ENCODE peak calls at places on chromosome 10, in six cellular contexts. P is body of pancreas, I is IMR-90, D is HCT116, Z is heart left ventricle, R is pancreas. Q is an unnamed sample.

GRCh38 chr10:23892296-23892695 is 316.6 kb upstream of the KIAA1217 start:
- DNase-seq in P (no peak), I (no peak), D (no peak), Z (no peak), R (no peak), Q (no peak)

GRCh38 chr10:35545878-35546631 is 59.1 kb upstream of the GJD4 start:
- DNase-seq in P (no peak), I (peak), D (no peak), Z (no peak), R (no peak), Q (no peak)

GRCh38 chr10:67884313-67884841 is at the start of gene SIRT1:
- DNase-seq in P (peak), I (peak), D (peak), Z (peak), R (peak), Q (peak)

GRCh38 chr10:7464703-7465102 is 53.9 kb upstream of the SFMBT2 start:
- DNase-seq in P (no peak), I (no peak), D (no peak), Z (no peak), R (no peak), Q (no peak)

GRCh38 chr10:72097448-72098300 is 9.3 kb upstream of the SPOCK2 start:
- DNase-seq in P (peak), I (peak), D (peak), Z (peak), R (peak), Q (peak)

GRCh38 chr10:5574642-5575131 is 49.9 kb downstream of the CALML3 start:
- DNase-seq in P (no peak), I (no peak), D (no peak), Z (no peak), R (no peak), Q (peak)

GRCh38 chr10:63286340-63286739 is 153.2 kb downstream of the NRBF2 start:
- DNase-seq in P (no peak), I (peak), D (no peak), Z (no peak), R (no peak), Q (no peak)

GRCh38 chr10:127679642-127680255 is 57.2 kb upstream of the FOXI2 start:
- DNase-seq in P (no peak), I (no peak), D (peak), Z (no peak), R (no peak), Q (no peak)

GRCh38 chr10:62047240-62047897 is 145.9 kb downstream of the ARID5B start:
- DNase-seq in P (no peak), I (peak), D (no peak), Z (no peak), R (no peak), Q (no peak)

GRCh38 chr10:97937054-97937453 is 87.4 kb downstream of the GOLGA7B start:
- DNase-seq in P (no peak), I (no peak), D (no peak), Z (no peak), R (no peak), Q (no peak)

GRCh38 chr10:2839081-2839725 is 228.1 kb upstream of the PFKP start:
- DNase-seq in P (peak), I (peak), D (no peak), Z (no peak), R (no peak), Q (peak)

GRCh38 chr10:86523348-86523747 is 1.8 kb upstream of the WAPL start:
- DNase-seq in P (no peak), I (peak), D (peak), Z (no peak), R (no peak), Q (no peak)

GRCh38 chr10:88473989-88474883 is 108.9 kb downstream of the RNLS start:
- DNase-seq in P (peak), I (no peak), D (peak), Z (no peak), R (peak), Q (no peak)

GRCh38 chr10:79070611-79071534 is 2.1 kb downstream of the ZMIZ1 start:
- DNase-seq in P (peak), I (peak), D (no peak), Z (peak), R (peak), Q (peak)

GRCh38 chr10:119608316-119609155 is 11.8 kb upstream of the TIAL1 start:
- DNase-seq in P (peak), I (peak), D (peak), Z (peak), R (peak), Q (peak)

GRCh38 chr10:50394832-50395231 is 143.5 kb upstream of the ASAH2 start:
- DNase-seq in P (no peak), I (no peak), D (no peak), Z (no peak), R (no peak), Q (no peak)

GRCh38 chr10:94006591-94007550 is 13.1 kb downstream of the PLCE1 start:
- DNase-seq in P (peak), I (peak), D (no peak), Z (no peak), R (peak), Q (no peak)

GRCh38 chr10:71600856-71601255 is 118.7 kb downstream of the C10orf105 start:
- DNase-seq in P (no peak), I (peak), D (no peak), Z (no peak), R (no peak), Q (no peak)

GRCh38 chr10:132027423-132027983 is 38.2 kb upstream of the JAKMIP3 start:
- DNase-seq in P (no peak), I (peak), D (no peak), Z (no peak), R (no peak), Q (no peak)

GRCh38 chr10:47035447-47036337 is 124.5 kb downstream of the PTPN20 start:
- DNase-seq in P (peak), I (no peak), D (no peak), Z (peak), R (no peak), Q (no peak)

GRCh38 chr10:71472912-71473311 is 76.2 kb downstream of the CDH23 start:
- DNase-seq in P (no peak), I (no peak), D (no peak), Z (no peak), R (no peak), Q (no peak)

GRCh38 chr10:128693493-128694132 is 567.4 kb upstream of the MKI67 start:
- DNase-seq in P (no peak), I (no peak), D (no peak), Z (no peak), R (no peak), Q (no peak)

GRCh38 chr10:108574233-108574632 is 1349.1 kb downstream of the XPNPEP1 start:
- DNase-seq in P (no peak), I (no peak), D (no peak), Z (no peak), R (no peak), Q (no peak)

GRCh38 chr10:5447611-5448071 is 35.3 kb downstream of the NET1 start:
- DNase-seq in P (no peak), I (peak), D (no peak), Z (no peak), R (no peak), Q (no peak)

GRCh38 chr10:29295813-29296212 is 6.9 kb downstream of the LYZL1 start:
- DNase-seq in P (no peak), I (no peak), D (no peak), Z (no peak), R (no peak), Q (no peak)

GRCh38 chr10:52818019-52818418 is 45.4 kb upstream of the MBL2 start:
- DNase-seq in P (no peak), I (peak), D (peak), Z (no peak), R (no peak), Q (no peak)

GRCh38 chr10:92238586-92239098 is 52.2 kb downstream of the CPEB3 start:
- DNase-seq in P (peak), I (peak), D (no peak), Z (peak), R (peak), Q (no peak)

GRCh38 chr10:71802715-71803488 is 29.6 kb upstream of the VSIR start:
- DNase-seq in P (no peak), I (no peak), D (no peak), Z (no peak), R (no peak), Q (no peak)

GRCh38 chr10:28818645-28819036 is 141.3 kb downstream of the BAMBI start:
- DNase-seq in P (no peak), I (no peak), D (no peak), Z (no peak), R (no peak), Q (no peak)

GRCh38 chr10:128070161-128070560 is 56.1 kb downstream of the MKI67 start:
- DNase-seq in P (no peak), I (no peak), D (no peak), Z (no peak), R (no peak), Q (no peak)

GRCh38 chr10:70137135-70137534 is 4.5 kb upstream of the AIFM2 start:
- DNase-seq in P (no peak), I (no peak), D (no peak), Z (no peak), R (no peak), Q (no peak)

GRCh38 chr10:62818426-62819011 is 2.4 kb upstream of the EGR2 start:
- DNase-seq in P (peak), I (no peak), D (no peak), Z (peak), R (peak), Q (peak)

GRCh38 chr10:8752146-8752843 is 697.8 kb downstream of the GATA3 start:
- DNase-seq in P (no peak), I (no peak), D (no peak), Z (no peak), R (no peak), Q (no peak)

GRCh38 chr10:122441961-122442360 is 12.5 kb upstream of the ARMS2 start:
- DNase-seq in P (no peak), I (peak), D (no peak), Z (no peak), R (no peak), Q (no peak)

GRCh38 chr10:31318382-31318853 is 598 bp upstream of the ZEB1 start:
- DNase-seq in P (peak), I (peak), D (peak), Z (peak), R (peak), Q (peak)

GRCh38 chr10:1957057-1957456 is 219.7 kb upstream of the ADARB2 start:
- DNase-seq in P (no peak), I (no peak), D (no peak), Z (no peak), R (no peak), Q (no peak)

DNA sequence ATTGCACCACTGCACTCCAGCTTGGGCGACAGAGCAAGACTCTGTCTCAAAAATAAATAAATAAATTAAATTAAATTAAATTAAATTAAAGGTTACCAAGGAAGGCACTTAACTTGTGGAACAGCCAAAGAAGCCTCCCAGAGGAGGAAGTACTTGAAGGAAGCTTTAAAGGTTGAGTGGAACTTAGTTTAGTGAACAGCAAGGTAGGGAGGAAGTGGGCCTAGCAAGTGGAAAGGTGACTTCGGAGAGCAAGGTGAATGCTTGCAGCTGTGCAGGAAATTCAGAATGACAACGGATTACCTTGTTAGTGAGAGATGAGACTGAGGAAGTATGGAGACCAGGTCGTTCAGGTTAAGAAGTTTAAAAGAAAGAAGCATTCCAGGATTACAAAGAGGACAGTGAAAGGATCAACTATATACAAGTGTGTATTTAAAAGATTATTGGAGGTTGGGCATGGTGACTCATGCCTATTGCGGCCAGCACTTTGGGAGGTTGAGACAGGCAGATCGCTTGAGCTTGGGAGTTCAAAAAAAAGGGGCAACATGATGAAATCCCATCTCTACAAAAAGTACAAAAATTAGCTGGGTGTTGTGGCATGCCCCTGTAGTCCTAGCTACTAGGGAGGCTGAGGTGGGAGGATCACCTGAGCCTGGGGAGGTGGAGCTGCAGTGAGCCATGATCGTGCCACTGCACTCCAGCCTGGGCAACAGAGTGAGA is 12.8 kb upstream of the RPEL1 start:
- DNase-seq in P (no peak), I (peak), D (peak), Z (no peak), R (no peak), Q (no peak)
- H3K27ac ChIP-seq in P (no peak), I (peak), D (peak), Z (no peak), R (no peak), Q (no peak)

GRCh38 chr10:96646774-96647173 is 60.0 kb upstream of the TM9SF3 start:
- DNase-seq in P (no peak), I (no peak), D (no peak), Z (no peak), R (no peak), Q (no peak)

GRCh38 chr10:96647466-96647865 is 60.7 kb upstream of the TM9SF3 start:
- DNase-seq in P (no peak), I (no peak), D (no peak), Z (no peak), R (no peak), Q (no peak)

GRCh38 chr10:96651998-96652431 is 65.2 kb upstream of the TM9SF3 start:
- DNase-seq in P (no peak), I (no peak), D (no peak), Z (no peak), R (no peak), Q (no peak)

GRCh38 chr10:96648297-96648696 is 61.5 kb upstream of the TM9SF3 start:
- DNase-seq in P (no peak), I (no peak), D (no peak), Z (no peak), R (no peak), Q (no peak)

DNA sequence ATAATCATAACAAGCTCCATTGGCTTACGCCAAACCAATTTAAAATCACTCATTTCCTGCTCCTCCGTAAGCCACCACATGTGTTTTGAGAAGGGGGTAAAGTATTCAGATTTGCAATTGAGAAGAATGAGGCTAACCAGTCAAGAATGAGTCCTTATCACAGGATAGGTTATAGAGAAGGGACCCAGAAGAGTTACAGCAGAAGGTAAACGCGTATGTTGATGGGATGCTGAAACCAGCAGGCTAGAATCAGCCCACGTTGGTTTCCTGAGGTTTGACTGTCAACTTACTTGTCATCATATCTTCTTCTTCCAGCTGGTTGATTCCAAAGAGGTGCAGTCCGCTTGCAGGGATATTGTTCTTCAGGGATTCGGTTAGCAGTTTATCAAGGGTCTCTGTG is 64.1 kb upstream of the TM9SF3 start:
- DNase-seq in P (no peak), I (no peak), D (no peak), Z (no peak), R (no peak), Q (no peak)
- H3K4me3 ChIP-seq in P (no peak), I (no peak), D (no peak), Z (no peak), R (no peak), Q (no peak)

GRCh38 chr10:112140110-112140755 is 43.3 kb downstream of the GPAM start:
- DNase-seq in P (peak), I (peak), D (peak), Z (peak), R (peak), Q (peak)

GRCh38 chr10:112135604-112136003 is 48.0 kb downstream of the GPAM start:
- DNase-seq in P (no peak), I (no peak), D (no peak), Z (no peak), R (no peak), Q (no peak)

GRCh38 chr10:112139176-112139575 is 44.4 kb downstream of the GPAM start:
- DNase-seq in P (no peak), I (no peak), D (no peak), Z (no peak), R (no peak), Q (no peak)

GRCh38 chr10:112137381-112137987 is 46.1 kb downstream of the GPAM start:
- DNase-seq in P (peak), I (peak), D (peak), Z (peak), R (peak), Q (peak)

GRCh38 chr10:112136816-112137215 is 46.7 kb downstream of the GPAM start:
- DNase-seq in P (no peak), I (no peak), D (no peak), Z (no peak), R (no peak), Q (no peak)
- H3K27ac ChIP-seq in P (no peak), I (no peak), D (no peak), Z (no peak), R (no peak), Q (no peak)

DNA sequence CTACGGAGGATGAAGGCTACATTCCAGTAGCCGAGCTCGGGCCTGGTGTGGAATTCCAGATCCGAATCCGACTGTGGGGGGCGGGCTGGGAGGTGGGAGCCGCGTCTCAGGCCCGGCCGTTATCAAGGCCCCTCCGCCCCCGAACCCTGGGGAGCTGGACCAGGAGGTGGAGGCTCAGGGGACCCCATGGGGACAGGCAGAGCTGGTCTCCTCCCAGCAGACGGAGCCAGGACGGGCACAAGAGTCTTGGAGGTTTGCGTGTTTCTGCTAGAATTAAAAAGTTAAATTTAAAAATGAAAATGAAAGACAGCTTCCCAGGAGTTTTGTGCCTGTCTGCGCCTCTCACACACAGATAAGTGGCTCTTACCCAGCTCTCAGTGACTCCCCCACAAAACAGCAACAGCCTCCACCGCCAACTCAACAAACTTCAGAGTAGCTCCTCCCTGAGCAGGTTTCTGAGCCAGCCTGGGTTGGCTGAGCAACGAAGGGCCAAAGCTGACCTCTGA is 5.1 kb upstream of the UTF1 start:
- DNase-seq in P (no peak), I (no peak), D (no peak), Z (no peak), R (no peak), Q (no peak)
- H3K4me3 ChIP-seq in P (no peak), I (no peak), D (no peak), Z (no peak), R (no peak), Q (no peak)

DNA sequence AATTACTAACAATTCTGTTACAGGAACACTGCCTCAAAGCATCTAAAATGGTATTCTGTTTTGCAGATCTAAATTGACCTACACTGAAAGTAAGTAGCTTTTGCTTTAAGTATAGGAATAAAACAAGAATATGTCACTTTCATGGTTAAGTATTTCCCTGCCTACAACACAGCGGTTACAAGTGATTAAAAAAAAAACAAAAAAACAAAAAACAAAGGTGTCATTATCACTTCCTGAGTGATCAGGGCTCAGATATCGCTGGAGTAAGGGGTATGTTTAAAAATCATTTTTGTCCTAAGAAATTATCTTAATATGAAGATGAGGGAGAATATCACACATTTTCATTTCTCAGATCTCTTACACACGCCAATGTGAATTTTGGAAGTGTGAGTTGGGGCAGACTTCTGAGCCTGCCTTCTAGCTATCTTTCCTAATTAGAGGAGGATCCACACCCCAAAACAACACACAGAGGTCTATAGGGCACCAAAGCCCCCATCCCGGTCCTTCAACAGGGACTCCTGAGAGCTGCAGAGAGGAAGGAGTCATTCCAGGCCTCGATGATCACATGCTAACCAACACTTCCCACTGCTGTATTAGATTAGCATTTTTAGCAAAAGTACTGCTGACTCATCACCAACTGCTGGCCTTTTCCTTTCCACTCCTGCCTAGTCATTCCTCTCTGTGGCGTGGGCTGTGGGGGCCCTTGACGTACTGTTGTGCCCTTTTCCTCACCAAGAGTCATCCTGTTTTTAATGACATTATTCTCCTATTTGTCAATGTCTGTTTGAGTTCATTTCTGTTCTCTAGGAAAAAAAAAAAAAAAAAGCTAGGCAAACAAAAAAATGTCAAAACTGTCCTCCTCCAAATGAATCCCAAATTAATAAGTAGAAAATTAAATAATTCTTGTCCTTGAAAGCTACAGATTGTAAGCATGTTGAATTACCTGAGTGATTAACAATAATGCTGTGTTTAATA is 31.2 kb downstream of the PRTFDC1 start:
- DNase-seq in P (peak), I (peak), D (no peak), Z (peak), R (peak), Q (peak)
- H3K27ac ChIP-seq in P (no peak), I (peak), D (no peak), Z (peak), R (no peak), Q (no peak)

DNA sequence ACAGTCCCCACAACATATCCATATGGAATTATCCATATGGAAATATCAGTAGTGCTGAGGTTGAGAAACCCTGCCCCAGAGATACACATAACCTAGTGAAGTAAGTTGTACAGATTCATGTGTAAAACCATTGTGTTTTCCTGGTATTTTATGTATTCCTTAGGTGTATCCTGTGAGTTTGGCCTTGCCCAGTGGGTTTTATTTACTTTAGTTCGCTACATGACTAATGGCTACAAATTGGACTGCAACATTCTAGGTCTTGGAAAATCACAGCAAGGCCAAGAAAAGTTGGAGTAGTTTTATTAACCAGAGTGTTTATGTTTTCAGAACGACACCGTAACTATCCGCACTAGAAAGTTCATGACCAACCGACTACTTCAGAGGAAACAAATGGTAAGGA is 1.4 kb downstream of the RPS24 start:
- DNase-seq in P (no peak), I (peak), D (no peak), Z (no peak), R (no peak), Q (no peak)
- H3K4me3 ChIP-seq in P (no peak), I (peak), D (peak), Z (peak), R (no peak), Q (peak)